ENCODE peak calls at places on chromosomes 1 and 21, in seven cellular contexts. O, N, I, U, E, Q and F are unnamed samples.

GRCh38 chr1:175394739-175395138 is 202.2 kb upstream of the KIAA0040 start:
- DNase-seq in O (no peak), Q (peak), N (no peak), I (no peak), E (no peak), U (no peak), F (no peak)

GRCh38 chr1:18913065-18913502 is 10.7 kb upstream of the ALDH4A1 start:
- DNase-seq in Q (peak), O (peak), N (peak), U (peak), I (peak), E (peak), F (peak)

GRCh38 chr1:206674745-206675175 is 9.9 kb upstream of the MAPKAPK2 start:
- DNase-seq in E (no peak), Q (peak), N (peak), I (peak), U (peak), O (no peak), F (peak)

GRCh38 chr1:154729031-154729442 is 121.1 kb upstream of the ADAR start:
- DNase-seq in E (peak), U (peak), Q (no peak), N (peak), I (peak), O (no peak), F (no peak)

GRCh38 chr21:28421716-28422480 is 570.8 kb downstream of the LTN1 start:
- DNase-seq in Q (no peak), E (no peak), O (no peak), U (no peak), I (peak), N (no peak), F (no peak)

GRCh38 chr1:28510350-28511223 is 4.7 kb downstream of the RCC1 start:
- DNase-seq in O (no peak), U (no peak), Q (no peak), E (peak), I (peak), N (no peak), F (no peak)

GRCh38 chr1:172609528-172609927 is 49.4 kb upstream of the FASLG start:
- DNase-seq in E (peak), I (no peak), O (no peak), U (no peak), Q (no peak), N (no peak), F (no peak)

GRCh38 chr1:117581391-117581943 is 24.4 kb upstream of the TENT5C start:
- DNase-seq in I (no peak), N (peak), O (peak), E (no peak), U (no peak), Q (no peak), F (no peak)

GRCh38 chr1:21955474-21956281 is 18.6 kb upstream of the HSPG2 start:
- DNase-seq in I (no peak), O (no peak), Q (peak), E (no peak), N (peak), U (no peak), F (no peak)

GRCh38 chr1:109557520-109557919 is 9.1 kb downstream of the GNAI3 start:
- DNase-seq in U (no peak), Q (no peak), N (no peak), I (no peak), E (no peak), O (no peak), F (no peak)

GRCh38 chr1:109559995-109560394 is 11.6 kb downstream of the GNAI3 start:
- DNase-seq in N (no peak), Q (no peak), O (no peak), I (no peak), U (no peak), E (no peak), F (no peak)

GRCh38 chr1:109556563-109556962 is 8.1 kb downstream of the GNAI3 start:
- DNase-seq in N (no peak), E (no peak), I (peak), U (no peak), O (no peak), Q (no peak), F (no peak)
- TF ChIP-seq CTCF in N (no peak), E (no peak), I (no peak), U (no peak), O (no peak), Q (no peak), F (no peak)

DNA sequence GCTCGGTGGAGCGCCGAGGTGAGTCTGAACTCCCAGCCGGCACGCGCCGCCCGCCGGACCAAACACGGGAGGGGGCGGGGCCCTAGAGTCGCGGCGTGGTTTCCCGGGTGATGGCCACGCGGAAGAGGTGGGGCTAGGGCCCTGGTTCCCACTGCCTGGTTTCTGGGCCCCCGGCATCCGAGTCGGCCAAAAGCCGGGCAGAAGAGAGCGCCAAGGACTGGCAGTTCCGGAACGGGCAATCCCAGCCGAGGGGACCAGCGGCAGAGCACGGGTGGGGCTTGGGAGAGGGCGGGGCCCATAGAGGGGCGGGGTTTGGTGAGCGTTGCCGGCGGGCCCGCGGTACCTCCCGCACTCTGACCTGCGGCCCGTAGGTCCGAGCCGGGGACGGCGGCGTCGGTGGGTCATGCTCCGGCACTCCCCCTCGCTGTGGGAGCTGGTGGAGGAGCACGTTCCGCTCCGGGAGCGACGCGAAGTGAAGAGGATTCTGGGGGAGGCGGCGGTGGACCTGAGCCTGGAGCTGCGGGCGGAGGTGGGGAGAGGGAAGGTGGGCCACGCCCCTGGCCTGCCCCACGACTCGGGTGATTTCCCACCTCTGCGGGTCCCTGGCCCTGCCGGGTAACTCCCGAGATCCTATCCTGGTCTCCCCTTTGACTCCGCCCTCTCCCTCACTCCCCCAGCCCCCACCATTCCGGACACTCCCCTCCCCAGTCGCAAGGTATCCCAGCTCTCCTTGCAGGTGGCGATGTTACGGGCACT is at the start of gene CCDC24:
- DNase-seq in O (peak), N (peak), I (peak), Q (peak), E (peak), U (peak), F (peak)
- TF ChIP-seq POLR2A in O (no peak), N (no peak), I (no peak), Q (peak), E (peak), U (no peak), F (peak)

DNA sequence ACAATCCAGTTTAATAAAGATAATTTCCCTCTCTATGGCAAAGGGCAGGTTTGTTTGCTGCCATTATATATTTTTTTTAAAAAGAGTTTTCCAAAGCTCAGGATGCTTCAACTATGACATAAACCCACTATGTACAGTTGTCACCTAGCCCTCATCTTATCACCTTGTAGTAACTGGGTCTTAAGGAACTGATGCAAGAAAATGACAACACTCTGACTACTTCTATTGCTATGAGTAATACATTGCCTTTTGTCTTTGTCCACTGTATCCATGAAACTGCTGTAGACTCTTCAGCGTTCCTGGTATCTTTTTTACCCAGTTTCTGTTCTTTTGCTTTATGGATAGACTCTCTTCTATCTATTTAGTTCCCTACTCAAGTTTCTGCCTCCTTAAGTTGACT is 586.5 kb downstream of the NEGR1 start:
- DNase-seq in O (no peak), Q (no peak), N (no peak), I (peak), U (no peak), E (no peak), F (no peak)
- TF ChIP-seq CTCF in O (no peak), Q (no peak), N (no peak), I (no peak), U (no peak), E (no peak), F (no peak)

GRCh38 chr1:171485375-171486047 is at the start of gene PRRC2C:
- DNase-seq in N (peak), E (peak), I (peak), O (peak), U (peak), Q (peak), F (peak)
- TF ChIP-seq POLR2A in N (peak), E (peak), I (peak), O (peak), U (peak), Q (peak), F (peak)

DNA sequence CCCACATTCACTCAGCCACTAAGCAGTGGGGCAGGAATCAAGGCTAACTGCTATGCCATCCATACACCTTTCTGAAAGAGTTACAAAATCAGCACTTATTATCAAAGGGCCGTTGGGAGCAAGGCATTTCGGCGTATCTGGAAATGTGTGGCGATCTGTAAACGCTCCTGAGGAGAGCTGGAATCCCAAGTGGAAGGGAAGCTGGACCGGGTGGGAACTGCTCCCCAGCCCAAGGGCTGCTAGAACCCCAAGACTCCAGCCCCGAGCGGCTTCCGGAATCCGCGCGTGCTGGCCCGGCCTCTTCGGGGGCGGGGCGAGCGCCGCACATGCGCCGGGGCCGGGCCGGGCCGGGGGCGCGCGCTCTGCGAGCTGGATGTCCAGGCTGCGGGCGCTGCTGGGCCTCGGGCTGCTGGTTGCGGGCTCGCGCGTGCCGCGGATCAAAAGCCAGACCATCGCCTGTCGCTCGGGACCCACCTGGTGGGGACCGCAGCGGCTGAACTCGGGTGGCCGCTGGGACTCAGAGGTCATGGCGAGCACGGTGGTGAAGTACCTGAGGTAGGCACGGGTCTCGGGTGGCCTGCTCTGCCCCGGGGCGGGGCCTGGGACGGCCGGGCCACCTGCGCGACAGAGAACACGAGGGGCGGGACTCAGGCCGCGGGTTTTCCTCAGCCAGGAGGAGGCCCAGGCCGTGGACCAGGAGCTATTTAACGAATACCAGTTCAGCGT is at the start of gene NAXE:
- DNase-seq in Q (peak), I (peak), E (peak), N (peak), O (peak), U (peak), F (peak)
- TF ChIP-seq CTCF in Q (no peak), I (no peak), E (no peak), N (no peak), O (no peak), U (no peak), F (no peak)

GRCh38 chr1:25545767-25546166 is 2.4 kb downstream of the LDLRAP1 start:
- DNase-seq in N (no peak), I (no peak), U (no peak), E (no peak), Q (no peak), O (no peak), F (no peak)

GRCh38 chr1:25543106-25543424 is 341 bp upstream of the LDLRAP1 start:
- DNase-seq in U (no peak), E (no peak), Q (no peak), O (no peak), N (no peak), I (no peak), F (no peak)

GRCh38 chr1:25544819-25545218 is 1.4 kb downstream of the LDLRAP1 start:
- DNase-seq in Q (peak), N (no peak), E (no peak), I (no peak), O (no peak), U (no peak), F (peak)

GRCh38 chr1:25543425-25544242 is at the start of gene LDLRAP1:
- DNase-seq in U (peak), N (peak), I (peak), E (peak), Q (peak), O (peak), F (peak)

DNA sequence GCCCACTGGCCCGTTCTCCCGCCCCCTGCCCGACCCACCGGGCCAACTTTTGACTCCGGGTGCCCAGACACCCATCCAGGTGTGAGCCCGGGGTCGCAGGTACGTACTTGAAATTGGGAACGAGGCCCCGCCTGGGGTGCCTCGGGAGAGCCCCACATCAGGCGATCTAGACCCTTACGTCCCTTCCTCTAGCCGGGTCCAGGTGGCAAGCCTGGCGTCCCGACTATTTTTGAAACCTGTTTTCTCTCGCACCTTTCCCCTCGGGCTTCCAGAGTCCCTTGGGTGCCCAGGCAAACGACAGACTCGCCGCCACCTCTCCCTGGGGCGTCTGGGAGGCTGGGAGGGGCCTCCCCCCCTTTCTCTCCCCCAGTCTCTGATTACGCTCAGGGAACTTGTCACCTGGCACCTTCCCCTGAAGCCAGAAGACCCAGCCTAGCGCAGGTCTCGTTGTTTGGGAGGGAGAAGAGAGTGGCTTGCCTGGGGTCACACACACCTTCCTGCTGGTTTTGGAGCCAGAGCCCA is 898 bp downstream of the LDLRAP1 start:
- DNase-seq in E (no peak), O (no peak), I (no peak), Q (peak), U (peak), N (peak), F (no peak)
- TF ChIP-seq POLR2A in E (no peak), O (no peak), I (no peak), Q (peak), U (no peak), N (no peak), F (no peak)